ENCODE peak calls at places on chromosomes 1 and 21, in seven cellular contexts. D is cardiac muscle cell; O is astrocyte of the cerebellum; F is CD8-positive, alpha-beta T cell; X is uterus; H is activated B cell treated with CpG ODN at 0.5 μM for 24 hours; R is cardiac fibroblast. T is an unnamed sample.

GRCh38 chr1:48572632-48573258 is 100.7 kb upstream of the SPATA6 start:
- DNase-seq in D (peak; percentile 68), O (peak; percentile 42), F (no peak), X (peak; percentile 17), H (no peak), R (peak; percentile 23), T (peak; percentile 64)

GRCh38 chr21:41071410-41071809 is 96.5 kb upstream of the BACE2 start:
- DNase-seq in D (no peak), O (no peak), F (no peak), X (no peak), H (no peak), R (no peak), T (peak; percentile 14)

GRCh38 chr1:78441921-78442320 is 48.9 kb upstream of the PTGFR start:
- DNase-seq in D (no peak), O (no peak), F (no peak), X (no peak), H (no peak), R (no peak), T (no peak)

GRCh38 chr1:150560011-150560438 is 10.8 kb downstream of the ADAMTSL4 start:
- DNase-seq in D (peak; percentile 62), O (no peak), F (peak; percentile 61), X (peak; percentile 72), H (peak; percentile 69), R (peak; percentile 71), T (peak; percentile 85)

GRCh38 chr1:113390871-113391642 is 742 bp downstream of the MAGI3 start:
- DNase-seq in D (peak; percentile 22), O (no peak), F (peak; percentile 30), X (peak; percentile 43), H (peak; percentile 34), R (peak; percentile 34), T (peak; percentile 20)

GRCh38 chr1:101520302-101520701 is 283.5 kb downstream of the S1PR1 start:
- DNase-seq in D (peak; percentile 69), O (peak; percentile 13), F (no peak), X (no peak), H (no peak), R (peak; percentile 63), T (peak; percentile 33)

GRCh38 chr1:115706774-115707425 is 61.6 kb downstream of the CASQ2 start:
- DNase-seq in D (peak; percentile 85), O (peak; percentile 44), F (no peak), X (no peak), H (no peak), R (peak; percentile 70), T (no peak)

GRCh38 chr1:29033829-29034466 is 89.8 kb downstream of the TMEM200B start:
- DNase-seq in D (peak; percentile 67), O (peak; percentile 22), F (no peak), X (no peak), H (no peak), R (peak; percentile 67), T (no peak)

GRCh38 chr1:145999321-146000024 is 3.1 kb upstream of the TXNIP start:
- DNase-seq in D (peak; percentile 49), O (no peak), F (no peak), X (peak; percentile 67), H (no peak), R (no peak), T (no peak)

GRCh38 chr1:240004086-240004749 is 87.5 kb upstream of the FMN2 start:
- DNase-seq in D (peak; percentile 3), O (no peak), F (no peak), X (no peak), H (no peak), R (peak; percentile 26), T (peak; percentile 16)

DNA sequence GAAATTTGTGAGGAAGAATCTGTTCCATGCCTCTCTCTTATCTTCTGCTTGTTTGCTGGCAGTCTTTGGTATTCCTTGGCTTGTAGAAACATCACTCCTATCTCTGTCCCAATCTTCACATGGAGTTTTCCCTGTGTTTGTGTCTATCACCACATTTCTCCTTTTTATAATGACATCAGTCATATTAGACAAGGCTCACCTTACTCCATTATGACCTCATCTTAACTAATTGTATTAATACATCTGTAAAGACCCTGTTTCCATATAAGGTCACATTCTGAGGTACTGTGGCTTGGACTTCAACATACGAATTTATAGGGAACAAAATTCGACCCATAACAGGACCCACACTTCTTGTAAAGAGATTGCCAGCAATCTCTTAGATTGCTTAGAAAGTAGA is 72.3 kb upstream of the POGK start:
- DNase-seq in D (no peak), O (no peak), F (no peak), X (no peak), H (no peak), R (no peak), T (no peak)
- TF ChIP-seq CTCF in D (no peak), O (no peak), F (no peak), X (no peak), H (no peak), R (no peak), T (no peak)

DNA sequence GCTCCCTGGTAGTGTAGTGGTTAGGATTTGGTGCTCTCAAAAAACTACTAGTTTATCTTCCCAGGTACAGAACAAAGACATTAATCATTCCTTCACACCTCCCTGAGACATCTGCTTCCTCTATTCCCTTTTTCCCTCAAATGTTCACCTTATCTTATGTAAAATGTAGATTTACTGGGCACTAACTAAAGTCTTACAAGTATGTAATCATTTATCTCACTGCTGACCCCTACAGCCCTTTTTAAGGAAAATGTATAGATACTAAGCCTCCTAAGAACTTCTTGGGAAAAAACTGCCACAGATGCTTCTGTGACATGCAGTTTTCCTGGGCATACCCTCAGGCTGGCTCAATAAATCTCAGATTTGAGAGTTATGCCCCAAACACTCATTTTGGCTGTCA is 50.8 kb upstream of the NEK7 start:
- DNase-seq in D (no peak), O (no peak), F (no peak), X (no peak), H (no peak), R (no peak), T (no peak)
- TF ChIP-seq CTCF in D (no peak), O (no peak), F (no peak), X (no peak), H (no peak), R (no peak), T (no peak)

DNA sequence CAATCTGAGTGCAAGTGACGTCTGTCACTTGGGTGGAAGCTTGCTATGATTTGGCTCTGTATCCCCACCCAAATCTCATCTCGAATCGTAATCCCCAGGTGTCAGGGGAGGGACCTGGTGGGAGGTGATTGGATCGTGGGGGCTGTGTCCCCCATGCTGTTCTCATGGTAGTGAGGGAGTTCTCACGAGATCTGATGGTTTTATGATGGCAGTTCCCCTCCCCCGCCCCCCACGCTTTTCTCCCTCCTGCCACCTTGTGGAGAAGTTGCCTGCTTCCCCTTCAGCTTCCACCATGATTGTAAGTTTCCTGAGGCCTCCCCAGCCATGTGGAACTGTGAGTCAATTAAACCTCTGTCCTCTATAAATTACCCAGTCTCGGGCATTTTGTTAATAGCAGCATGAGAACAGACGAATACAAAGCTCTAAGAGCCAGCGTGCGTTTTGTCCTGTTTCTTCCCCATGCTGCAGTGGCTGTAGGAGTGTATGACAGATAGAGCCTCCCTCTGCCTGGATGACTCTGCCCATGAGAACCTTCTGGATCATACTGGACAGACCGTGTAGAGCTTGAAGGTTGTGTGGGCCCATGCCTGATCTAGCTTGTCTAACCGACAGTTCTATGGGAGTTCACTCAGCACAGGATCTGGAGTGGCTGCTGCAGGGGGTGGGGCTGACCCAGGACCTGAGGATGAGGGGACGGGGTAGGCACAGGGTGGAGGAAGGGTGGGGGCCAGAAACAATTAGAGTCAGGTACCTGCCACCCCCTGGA is 139.7 kb upstream of the ERRFI1 start:
- DNase-seq in D (no peak), O (no peak), F (no peak), X (no peak), H (no peak), R (no peak), T (no peak)
- TF ChIP-seq CTCF in D (peak; percentile 28), O (peak; percentile 28), F (no peak), X (no peak), H (no peak), R (peak; percentile 23), T (peak; percentile 39)

GRCh38 chr1:23084880-23085279 is 65.6 kb downstream of the KDM1A start:
- DNase-seq in D (no peak), O (no peak), F (no peak), X (no peak), H (no peak), R (no peak), T (no peak)

GRCh38 chr1:23079025-23079424 is 59.8 kb downstream of the KDM1A start:
- DNase-seq in D (no peak), O (no peak), F (no peak), X (no peak), H (no peak), R (no peak), T (no peak)

GRCh38 chr1:23083714-23084480 is 64.6 kb downstream of the KDM1A start:
- DNase-seq in D (peak; percentile 79), O (no peak), F (no peak), X (peak; percentile 56), H (no peak), R (peak; percentile 62), T (no peak)

GRCh38 chr1:23080885-23081284 is 61.6 kb downstream of the KDM1A start:
- DNase-seq in D (no peak), O (no peak), F (no peak), X (no peak), H (no peak), R (no peak), T (no peak)

DNA sequence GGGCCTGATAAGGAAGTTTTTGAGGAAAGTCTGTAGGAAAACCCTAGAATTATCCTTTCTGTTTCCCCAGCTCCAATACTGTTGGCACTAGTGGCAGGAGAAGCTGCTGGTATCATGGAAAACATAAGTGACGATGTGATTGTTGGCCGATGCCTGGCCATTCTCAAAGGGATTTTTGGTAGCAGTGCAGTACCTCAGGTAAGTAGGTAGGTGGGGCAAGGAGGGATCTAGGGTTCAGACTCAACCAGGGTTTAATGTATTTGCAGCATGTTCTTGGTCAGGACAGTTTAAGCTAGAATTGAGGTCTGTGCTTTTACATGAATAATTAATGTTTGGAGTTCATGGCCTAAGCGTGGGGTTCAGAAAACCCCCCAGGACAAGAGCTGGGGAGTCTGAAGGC is 62.1 kb downstream of the KDM1A start:
- DNase-seq in D (no peak), O (no peak), F (no peak), X (no peak), H (no peak), R (peak; percentile 31), T (no peak)
- TF ChIP-seq CTCF in D (peak; percentile 14), O (peak; percentile 43), F (no peak), X (no peak), H (no peak), R (peak; percentile 32), T (peak; percentile 50)

DNA sequence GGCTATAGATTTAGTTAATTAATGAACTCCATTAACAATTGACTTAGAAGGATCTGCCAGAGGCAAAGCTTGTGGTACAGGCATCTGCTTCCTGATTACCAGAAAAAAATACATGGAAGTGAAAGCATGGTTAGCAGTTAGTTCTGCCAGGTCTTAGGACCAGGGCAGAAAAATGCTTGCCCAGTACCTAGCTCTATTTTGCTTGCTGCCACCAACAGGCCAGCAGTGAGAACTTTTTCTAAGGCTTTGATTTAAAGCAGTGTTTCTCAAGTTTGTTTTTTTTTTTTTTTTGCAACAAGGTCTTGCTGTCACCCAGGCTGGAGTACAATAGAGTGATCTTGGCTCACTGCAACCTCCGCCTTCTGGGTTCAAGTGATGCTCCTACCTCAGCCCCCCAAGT is 16.4 kb upstream of the MTF1 start:
- DNase-seq in D (peak; percentile 16), O (no peak), F (no peak), X (no peak), H (no peak), R (peak; percentile 31), T (no peak)
- TF ChIP-seq CTCF in D (peak; percentile 22), O (peak; percentile 23), F (no peak), X (no peak), H (no peak), R (peak; percentile 32), T (peak; percentile 24)

GRCh38 chr1:216111842-216112241 is 311.4 kb downstream of the USH2A start:
- DNase-seq in D (peak; percentile 2), O (no peak), F (no peak), X (no peak), H (no peak), R (peak; percentile 1), T (no peak)
- TF ChIP-seq CTCF in D (no peak), O (peak; percentile 7), F (no peak), X (no peak), H (no peak), R (no peak), T (no peak)

T was measured in neural crest cell.